ENCODE peak calls at places on chromosome X, in seven cellular contexts. C, O, Q, F, T, G and V are unnamed samples.

GRCh38 chrX:153592966-153593688 is 5.8 kb downstream of the CCNQ start:
- DNase-seq in C (no peak), G (no peak), O (no peak), T (no peak), F (no peak), Q (no peak), V (no peak)

GRCh38 chrX:34382416-34382815 is 250.3 kb upstream of the FAM47A start:
- DNase-seq in O (no peak), Q (peak), F (no peak), C (no peak), T (peak), G (no peak), V (peak)

GRCh38 chrX:53223955-53224859 is 800 bp downstream of the KDM5C start:
- DNase-seq in F (peak), Q (peak), O (no peak), C (no peak), T (peak), G (peak), V (peak)

GRCh38 chrX:131262738-131263679 is 26.1 kb downstream of the IGSF1 start:
- DNase-seq in O (peak), F (peak), Q (no peak), T (no peak), G (no peak), C (no peak), V (peak)

GRCh38 chrX:100648601-100649417 is 4.8 kb downstream of the SRPX2 start:
- DNase-seq in G (no peak), F (no peak), T (peak), Q (peak), O (no peak), C (no peak), V (no peak)

GRCh38 chrX:8037593-8038348 is 110.6 kb upstream of the PNPLA4 start:
- DNase-seq in C (no peak), G (no peak), Q (no peak), O (no peak), F (no peak), T (no peak), V (no peak)

GRCh38 chrX:75151828-75152592 is 4.1 kb downstream of the ABCB7 start:
- DNase-seq in O (no peak), G (no peak), C (no peak), F (no peak), Q (no peak), T (no peak), V (no peak)

GRCh38 chrX:74535211-74535621 is 79.2 kb downstream of the RLIM start:
- DNase-seq in T (peak), G (no peak), F (peak), O (peak), C (no peak), Q (peak), V (no peak)

GRCh38 chrX:135330709-135331108 is 21.4 kb downstream of the ETDC start:
- DNase-seq in T (no peak), C (no peak), G (no peak), Q (no peak), O (no peak), F (no peak), V (no peak)